ENCODE peak calls at places on chromosome 21, in nine cellular contexts. One of them, this sample, is unnamed. For H3K4me1, the result is how much of the 10 kb centered on the place peaks cover.

GRCh38 chr21:35053356-35054096 is 4.4 kb upstream of the RUNX1 start:
- DNase-seq in A549: no peak
- DNase-seq in body of pancreas: peak
- DNase-seq in thyroid gland: no peak
- DNase-seq in endothelial cell of umbilical vein: no peak
- DNase-seq in uterus: no peak
- DNase-seq in transverse colon: no peak
- DNase-seq in sigmoid colon: peak
- DNase-seq in stomach: no peak
- DNase-seq in this sample: peak

GRCh38 chr21:40120944-40121575 is 253.8 kb downstream of the PCP4 start:
- DNase-seq in A549: peak
- DNase-seq in endothelial cell of umbilical vein: no peak
- DNase-seq in body of pancreas: peak
- DNase-seq in stomach: no peak
- DNase-seq in transverse colon: no peak
- DNase-seq in uterus: no peak
- DNase-seq in sigmoid colon: no peak
- DNase-seq in thyroid gland: no peak
- DNase-seq in this sample: no peak

GRCh38 chr21:29238052-29238966 is 60.4 kb upstream of the BACH1 start:
- DNase-seq in body of pancreas: no peak
- DNase-seq in A549: no peak
- DNase-seq in thyroid gland: no peak
- DNase-seq in sigmoid colon: no peak
- DNase-seq in stomach: no peak
- DNase-seq in transverse colon: no peak
- DNase-seq in endothelial cell of umbilical vein: no peak
- DNase-seq in uterus: no peak
- DNase-seq in this sample: no peak

GRCh38 chr21:14572206-14572780 is 26.2 kb upstream of the SAMSN1 start:
- DNase-seq in body of pancreas: no peak
- DNase-seq in A549: no peak
- DNase-seq in thyroid gland: no peak
- DNase-seq in endothelial cell of umbilical vein: no peak
- DNase-seq in uterus: no peak
- DNase-seq in transverse colon: no peak
- DNase-seq in stomach: no peak
- DNase-seq in sigmoid colon: no peak
- DNase-seq in this sample: no peak

GRCh38 chr21:23977971-23978370 is 1629.3 kb downstream of the MRPL39 start:
- DNase-seq in transverse colon: no peak
- DNase-seq in endothelial cell of umbilical vein: no peak
- DNase-seq in stomach: no peak
- DNase-seq in A549: no peak
- DNase-seq in body of pancreas: no peak
- DNase-seq in thyroid gland: no peak
- DNase-seq in sigmoid colon: no peak
- DNase-seq in uterus: no peak
- DNase-seq in this sample: no peak

GRCh38 chr21:37073417-37074194 is 552 bp downstream of the TTC3 start:
- DNase-seq in A549: no peak
- DNase-seq in transverse colon: peak
- DNase-seq in uterus: no peak
- DNase-seq in body of pancreas: peak
- DNase-seq in thyroid gland: peak
- DNase-seq in endothelial cell of umbilical vein: peak
- DNase-seq in sigmoid colon: peak
- DNase-seq in stomach: peak
- DNase-seq in this sample: no peak

GRCh38 chr21:43585924-43586411 is 73.3 kb downstream of the HSF2BP start:
- DNase-seq in uterus: peak
- DNase-seq in A549: peak
- DNase-seq in body of pancreas: peak
- DNase-seq in endothelial cell of umbilical vein: peak
- DNase-seq in transverse colon: no peak
- DNase-seq in thyroid gland: peak
- DNase-seq in sigmoid colon: peak
- DNase-seq in stomach: peak
- DNase-seq in this sample: peak

GRCh38 chr21:37198989-37199924 is 67.9 kb downstream of the VPS26C start:
- DNase-seq in endothelial cell of umbilical vein: peak
- DNase-seq in transverse colon: no peak
- DNase-seq in uterus: no peak
- DNase-seq in sigmoid colon: no peak
- DNase-seq in thyroid gland: no peak
- DNase-seq in A549: no peak
- DNase-seq in body of pancreas: no peak
- DNase-seq in stomach: no peak
- DNase-seq in this sample: no peak

GRCh38 chr21:34945288-34945687 is 103.8 kb downstream of the RUNX1 start:
- DNase-seq in uterus: no peak
- DNase-seq in sigmoid colon: no peak
- DNase-seq in A549: no peak
- DNase-seq in thyroid gland: no peak
- DNase-seq in body of pancreas: no peak
- DNase-seq in stomach: no peak
- DNase-seq in endothelial cell of umbilical vein: no peak
- DNase-seq in transverse colon: no peak
- DNase-seq in this sample: no peak

GRCh38 chr21:36589352-36589971 is 109.5 kb upstream of the SIM2 start:
- DNase-seq in endothelial cell of umbilical vein: peak
- DNase-seq in body of pancreas: peak
- DNase-seq in thyroid gland: peak
- DNase-seq in transverse colon: peak
- DNase-seq in uterus: peak
- DNase-seq in A549: no peak
- DNase-seq in sigmoid colon: no peak
- DNase-seq in stomach: peak
- DNase-seq in this sample: no peak

GRCh38 chr21:36989699-36990507 is 16.6 kb upstream of the RIPPLY3 start:
- DNase-seq in transverse colon: peak
- DNase-seq in body of pancreas: peak
- DNase-seq in stomach: peak
- DNase-seq in sigmoid colon: peak
- DNase-seq in uterus: peak
- DNase-seq in A549: peak
- DNase-seq in endothelial cell of umbilical vein: peak
- DNase-seq in thyroid gland: peak
- DNase-seq in this sample: peak

GRCh38 chr21:29557200-29557599 is 258.5 kb downstream of the BACH1 start:
- DNase-seq in stomach: no peak
- DNase-seq in thyroid gland: no peak
- DNase-seq in A549: no peak
- DNase-seq in transverse colon: no peak
- DNase-seq in endothelial cell of umbilical vein: no peak
- DNase-seq in uterus: no peak
- DNase-seq in sigmoid colon: no peak
- DNase-seq in body of pancreas: no peak
- DNase-seq in this sample: no peak

GRCh38 chr21:17389311-17389710 is 123.5 kb upstream of the CXADR start:
- DNase-seq in endothelial cell of umbilical vein: no peak
- DNase-seq in uterus: no peak
- DNase-seq in sigmoid colon: no peak
- DNase-seq in A549: no peak
- DNase-seq in thyroid gland: no peak
- DNase-seq in body of pancreas: no peak
- DNase-seq in stomach: no peak
- DNase-seq in transverse colon: no peak
- DNase-seq in this sample: no peak

GRCh38 chr21:22224261-22224660 is 1226.1 kb downstream of the NCAM2 start:
- DNase-seq in A549: no peak
- DNase-seq in sigmoid colon: no peak
- DNase-seq in transverse colon: no peak
- DNase-seq in stomach: no peak
- DNase-seq in body of pancreas: no peak
- DNase-seq in endothelial cell of umbilical vein: no peak
- DNase-seq in uterus: no peak
- DNase-seq in thyroid gland: no peak
- DNase-seq in this sample: no peak

DNA sequence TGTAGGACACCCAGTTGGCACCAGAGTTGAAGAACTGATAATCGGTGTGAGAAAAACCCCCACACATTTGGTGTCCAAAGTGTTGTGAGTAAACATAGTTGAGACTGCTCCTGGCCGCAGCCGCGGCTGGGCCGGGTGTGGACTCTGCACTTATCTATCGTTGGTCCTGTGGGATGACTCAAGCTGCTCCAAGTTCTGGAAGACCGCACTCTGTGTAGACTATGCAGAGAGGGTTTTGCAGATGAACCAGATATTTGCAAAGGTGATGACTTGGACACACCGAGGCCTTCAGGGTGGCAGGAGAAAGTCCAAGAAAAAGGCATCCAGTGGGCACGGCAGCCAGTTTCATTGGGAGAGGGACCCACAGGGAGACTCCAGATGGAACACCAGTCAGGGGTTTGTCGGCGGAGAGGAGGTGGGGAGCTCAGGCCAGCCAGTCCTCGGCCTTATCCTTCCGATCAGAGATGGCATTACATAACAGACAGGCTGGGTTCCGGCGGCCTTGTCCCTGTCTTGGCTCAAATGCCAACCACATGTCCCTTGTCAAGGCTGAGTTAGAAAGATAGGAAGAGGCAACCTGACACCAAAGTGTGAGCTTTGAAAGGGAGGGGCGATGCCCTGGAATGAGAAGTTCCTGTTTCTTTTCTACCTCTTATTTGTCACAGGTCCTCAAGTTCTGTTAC is 21.1 kb downstream of the C2CD2 start:
- DNase-seq in thyroid gland: no peak
- DNase-seq in body of pancreas: no peak
- DNase-seq in stomach: no peak
- DNase-seq in endothelial cell of umbilical vein: no peak
- DNase-seq in uterus: peak
- DNase-seq in A549: no peak
- DNase-seq in transverse colon: no peak
- DNase-seq in sigmoid colon: peak
- DNase-seq in this sample: no peak
- TF ChIP-seq POLR2A in thyroid gland: no peak
- TF ChIP-seq POLR2A in body of pancreas: no peak
- TF ChIP-seq POLR2A in stomach: no peak
- TF ChIP-seq POLR2A in endothelial cell of umbilical vein: no peak
- TF ChIP-seq POLR2A in uterus: no peak
- TF ChIP-seq POLR2A in A549: no peak
- TF ChIP-seq POLR2A in transverse colon: no peak
- TF ChIP-seq POLR2A in sigmoid colon: no peak
- TF ChIP-seq POLR2A in this sample: no peak

GRCh38 chr21:28229811-28230210 is 762.9 kb downstream of the LTN1 start:
- DNase-seq in stomach: no peak
- DNase-seq in uterus: no peak
- DNase-seq in sigmoid colon: no peak
- DNase-seq in transverse colon: no peak
- DNase-seq in body of pancreas: no peak
- DNase-seq in endothelial cell of umbilical vein: peak
- DNase-seq in A549: no peak
- DNase-seq in thyroid gland: no peak
- DNase-seq in this sample: no peak
- H3K27ac ChIP-seq in stomach: no peak
- H3K27ac ChIP-seq in uterus: no peak
- H3K27ac ChIP-seq in sigmoid colon: no peak
- H3K27ac ChIP-seq in transverse colon: no peak
- H3K27ac ChIP-seq in body of pancreas: no peak
- H3K27ac ChIP-seq in endothelial cell of umbilical vein: peak
- H3K27ac ChIP-seq in A549: no peak
- H3K27ac ChIP-seq in thyroid gland: no peak
- H3K27ac ChIP-seq in this sample: no peak

GRCh38 chr21:26124421-26124833 is 46.1 kb downstream of the APP start:
- DNase-seq in transverse colon: no peak
- DNase-seq in A549: no peak
- DNase-seq in endothelial cell of umbilical vein: peak
- DNase-seq in sigmoid colon: no peak
- DNase-seq in stomach: no peak
- DNase-seq in uterus: no peak
- DNase-seq in body of pancreas: no peak
- DNase-seq in thyroid gland: no peak
- DNase-seq in this sample: no peak
- H3K4me1 ChIP-seq in transverse colon: under half
- H3K4me1 ChIP-seq in A549: half or more
- H3K4me1 ChIP-seq in endothelial cell of umbilical vein: half or more
- H3K4me1 ChIP-seq in sigmoid colon: half or more
- H3K4me1 ChIP-seq in stomach: under half
- H3K4me1 ChIP-seq in uterus: under half
- H3K4me1 ChIP-seq in body of pancreas: half or more
- H3K4me1 ChIP-seq in thyroid gland: half or more
- H3K4me1 ChIP-seq in this sample: half or more

GRCh38 chr21:33268736-33269441 is 2.7 kb downstream of the IL10RB start:
- DNase-seq in body of pancreas: peak
- DNase-seq in transverse colon: peak
- DNase-seq in endothelial cell of umbilical vein: no peak
- DNase-seq in thyroid gland: peak
- DNase-seq in A549: no peak
- DNase-seq in sigmoid colon: no peak
- DNase-seq in stomach: peak
- DNase-seq in uterus: no peak
- DNase-seq in this sample: no peak
- TF ChIP-seq POLR2A in body of pancreas: peak
- TF ChIP-seq POLR2A in transverse colon: peak
- TF ChIP-seq POLR2A in endothelial cell of umbilical vein: no peak
- TF ChIP-seq POLR2A in thyroid gland: no peak
- TF ChIP-seq POLR2A in A549: no peak
- TF ChIP-seq POLR2A in sigmoid colon: no peak
- TF ChIP-seq POLR2A in stomach: no peak
- TF ChIP-seq POLR2A in uterus: no peak
- TF ChIP-seq POLR2A in this sample: no peak

DNA sequence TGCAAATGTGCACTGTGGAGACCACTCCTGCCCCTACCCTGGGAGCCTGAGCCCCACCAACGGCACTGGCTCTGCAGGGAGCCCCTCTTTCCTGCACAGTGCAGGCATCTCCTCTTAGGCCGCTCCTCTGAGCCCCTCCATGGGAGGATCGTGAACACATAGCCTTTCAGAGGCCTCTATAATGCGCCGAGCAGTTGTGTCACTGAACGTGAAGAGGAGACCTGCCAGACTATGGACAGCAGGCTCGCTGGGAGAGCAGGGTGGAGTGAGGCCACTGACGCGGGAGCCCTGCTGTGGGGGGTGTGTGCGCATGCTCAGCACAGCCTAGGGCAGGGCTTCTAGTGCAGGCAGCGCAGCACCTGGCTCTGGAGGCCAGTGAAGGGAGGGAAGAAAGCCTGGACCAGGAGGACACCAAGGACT is 151.3 kb upstream of the COL6A1 start:
- DNase-seq in body of pancreas: no peak
- DNase-seq in endothelial cell of umbilical vein: no peak
- DNase-seq in thyroid gland: no peak
- DNase-seq in stomach: no peak
- DNase-seq in sigmoid colon: no peak
- DNase-seq in uterus: no peak
- DNase-seq in transverse colon: no peak
- DNase-seq in A549: no peak
- DNase-seq in this sample: peak
- H3K27ac ChIP-seq in body of pancreas: no peak
- H3K27ac ChIP-seq in endothelial cell of umbilical vein: no peak
- H3K27ac ChIP-seq in thyroid gland: no peak
- H3K27ac ChIP-seq in stomach: no peak
- H3K27ac ChIP-seq in sigmoid colon: no peak
- H3K27ac ChIP-seq in uterus: no peak
- H3K27ac ChIP-seq in transverse colon: no peak
- H3K27ac ChIP-seq in A549: no peak
- H3K27ac ChIP-seq in this sample: no peak

GRCh38 chr21:44653656-44654575 is 543 bp downstream of the KRTAP12-4 start:
- DNase-seq in A549: no peak
- DNase-seq in stomach: no peak
- DNase-seq in sigmoid colon: no peak
- DNase-seq in uterus: no peak
- DNase-seq in thyroid gland: peak
- DNase-seq in body of pancreas: no peak
- DNase-seq in endothelial cell of umbilical vein: no peak
- DNase-seq in transverse colon: no peak
- DNase-seq in this sample: peak
- H3K4me1 ChIP-seq in A549: under half
- H3K4me1 ChIP-seq in stomach: under half
- H3K4me1 ChIP-seq in sigmoid colon: under half
- H3K4me1 ChIP-seq in uterus: under half
- H3K4me1 ChIP-seq in thyroid gland: under half
- H3K4me1 ChIP-seq in body of pancreas: under half
- H3K4me1 ChIP-seq in endothelial cell of umbilical vein: under half
- H3K4me1 ChIP-seq in transverse colon: under half
- H3K4me1 ChIP-seq in this sample: under half

This sample was measured in esophagus muscularis mucosa.